ENCODE peak calls at places on chromosomes 2 and 18, in four cellular contexts. One of them, this sample, is unnamed.

GRCh38 chr18:38611036-38611964 is 1045.7 kb upstream of the CELF4 start:
- DNase-seq in cardiac fibroblast: no peak
- DNase-seq in heart right ventricle: peak; percentile 6
- DNase-seq in tibial nerve: no peak
- DNase-seq in this sample: no peak

GRCh38 chr2:54572636-54573531 is 116.8 kb downstream of the SPTBN1 start:
- DNase-seq in cardiac fibroblast: peak; percentile 91
- DNase-seq in heart right ventricle: no peak
- DNase-seq in tibial nerve: no peak
- DNase-seq in this sample: peak; percentile 87

GRCh38 chr18:39911716-39912115 is 2043.3 kb upstream of the PIK3C3 start:
- DNase-seq in cardiac fibroblast: peak; percentile 11
- DNase-seq in heart right ventricle: no peak
- DNase-seq in tibial nerve: no peak
- DNase-seq in this sample: no peak

GRCh38 chr2:216643986-216644662 is 10.9 kb downstream of the IGFBP2 start:
- DNase-seq in cardiac fibroblast: no peak
- DNase-seq in heart right ventricle: no peak
- DNase-seq in tibial nerve: no peak
- DNase-seq in this sample: no peak

GRCh38 chr2:221372156-221372870 is 199.8 kb downstream of the EPHA4 start:
- DNase-seq in cardiac fibroblast: no peak
- DNase-seq in heart right ventricle: no peak
- DNase-seq in tibial nerve: no peak
- DNase-seq in this sample: no peak

GRCh38 chr2:62407401-62407800 is 98.6 kb downstream of the TMEM17 start:
- DNase-seq in cardiac fibroblast: no peak
- DNase-seq in heart right ventricle: no peak
- DNase-seq in tibial nerve: no peak
- DNase-seq in this sample: no peak

GRCh38 chr2:202687276-202687675 is 52.5 kb downstream of the FAM117B start:
- DNase-seq in cardiac fibroblast: peak; percentile 63
- DNase-seq in heart right ventricle: no peak
- DNase-seq in tibial nerve: no peak
- DNase-seq in this sample: no peak

GRCh38 chr2:60365556-60365955 is 187.9 kb downstream of the BCL11A start:
- DNase-seq in cardiac fibroblast: no peak
- DNase-seq in heart right ventricle: no peak
- DNase-seq in tibial nerve: no peak
- DNase-seq in this sample: no peak

GRCh38 chr2:145601306-145601925 is 1081.5 kb upstream of the ZEB2 start:
- DNase-seq in cardiac fibroblast: no peak
- DNase-seq in heart right ventricle: no peak
- DNase-seq in tibial nerve: no peak
- DNase-seq in this sample: no peak

GRCh38 chr2:204116154-204116792 is 179.7 kb downstream of the ICOS start:
- DNase-seq in cardiac fibroblast: no peak
- DNase-seq in heart right ventricle: no peak
- DNase-seq in tibial nerve: no peak
- DNase-seq in this sample: no peak

GRCh38 chr2:38597115-38597514 is 5.6 kb downstream of the HNRNPLL start:
- DNase-seq in cardiac fibroblast: no peak
- DNase-seq in heart right ventricle: no peak
- DNase-seq in tibial nerve: no peak
- DNase-seq in this sample: no peak

GRCh38 chr2:38598991-38599295 is 3.8 kb downstream of the HNRNPLL start:
- DNase-seq in cardiac fibroblast: peak; percentile 42
- DNase-seq in heart right ventricle: no peak
- DNase-seq in tibial nerve: no peak
- DNase-seq in this sample: no peak

GRCh38 chr2:38592951-38593350 is 9.8 kb downstream of the HNRNPLL start:
- DNase-seq in cardiac fibroblast: peak; percentile 47
- DNase-seq in heart right ventricle: no peak
- DNase-seq in tibial nerve: no peak
- DNase-seq in this sample: no peak

GRCh38 chr2:38598200-38598990 is 4.3 kb downstream of the HNRNPLL start:
- DNase-seq in cardiac fibroblast: no peak
- DNase-seq in heart right ventricle: no peak
- DNase-seq in tibial nerve: no peak
- DNase-seq in this sample: no peak

GRCh38 chr2:38596229-38596628 is 6.5 kb downstream of the HNRNPLL start:
- DNase-seq in cardiac fibroblast: no peak
- DNase-seq in heart right ventricle: no peak
- DNase-seq in tibial nerve: no peak
- DNase-seq in this sample: no peak
- TF ChIP-seq CTCF in cardiac fibroblast: no peak
- TF ChIP-seq CTCF in heart right ventricle: no peak
- TF ChIP-seq CTCF in tibial nerve: no peak
- TF ChIP-seq CTCF in this sample: no peak

GRCh38 chr2:232058063-232058877 is 96.8 kb downstream of the DIS3L2 start:
- DNase-seq in cardiac fibroblast: no peak
- DNase-seq in heart right ventricle: no peak
- DNase-seq in tibial nerve: no peak
- DNase-seq in this sample: peak; percentile 8

DNA sequence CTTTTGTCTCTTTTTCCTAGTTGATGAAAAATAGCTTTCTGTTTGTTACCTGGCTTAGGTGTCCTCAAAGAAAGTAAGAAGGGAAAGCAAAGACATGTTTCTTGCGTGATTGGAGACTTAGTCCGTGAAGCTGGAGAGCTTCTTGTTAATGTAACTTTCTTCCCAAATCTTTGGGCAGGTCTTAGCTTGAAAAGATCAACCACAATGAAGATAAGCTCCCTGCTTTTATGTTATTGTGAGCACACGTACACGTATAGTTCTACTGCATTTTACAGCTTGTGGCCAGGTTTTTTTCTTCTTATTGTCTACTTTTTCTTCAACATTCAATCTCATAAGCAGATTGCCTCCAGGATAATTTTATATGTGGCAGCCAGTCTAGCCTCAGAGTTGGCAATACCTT is 99.8 kb downstream of the DIS3L2 start:
- DNase-seq in cardiac fibroblast: no peak
- DNase-seq in heart right ventricle: no peak
- DNase-seq in tibial nerve: no peak
- DNase-seq in this sample: no peak
- H3K4me3 ChIP-seq in cardiac fibroblast: no peak overlapping the region
- H3K4me3 ChIP-seq in heart right ventricle: no peak overlapping the region
- H3K4me3 ChIP-seq in tibial nerve: no peak overlapping the region
- H3K4me3 ChIP-seq in this sample: no peak overlapping the region

GRCh38 chr2:201665420-201666158 is 22.3 kb upstream of the TMEM237 start:
- DNase-seq in cardiac fibroblast: peak; percentile 34
- DNase-seq in heart right ventricle: no peak
- DNase-seq in tibial nerve: no peak
- DNase-seq in this sample: no peak
- TF ChIP-seq CTCF in cardiac fibroblast: no peak
- TF ChIP-seq CTCF in heart right ventricle: no peak
- TF ChIP-seq CTCF in tibial nerve: no peak
- TF ChIP-seq CTCF in this sample: no peak

GRCh38 chr2:241216211-241216761 is 27.8 kb downstream of the ANO7 start:
- DNase-seq in cardiac fibroblast: no peak
- DNase-seq in heart right ventricle: no peak
- DNase-seq in tibial nerve: no peak
- DNase-seq in this sample: no peak

GRCh38 chr2:241219856-241220356 is 31.4 kb downstream of the ANO7 start:
- DNase-seq in cardiac fibroblast: no peak
- DNase-seq in heart right ventricle: no peak
- DNase-seq in tibial nerve: no peak
- DNase-seq in this sample: no peak

GRCh38 chr2:241217320-241218031 is 29.0 kb downstream of the ANO7 start:
- DNase-seq in cardiac fibroblast: peak; percentile 67
- DNase-seq in heart right ventricle: peak; percentile 59
- DNase-seq in tibial nerve: peak; percentile 47
- DNase-seq in this sample: peak; percentile 79

GRCh38 chr2:241218131-241219029 is 29.9 kb downstream of the ANO7 start:
- DNase-seq in cardiac fibroblast: peak; percentile 33
- DNase-seq in heart right ventricle: peak; percentile 55
- DNase-seq in tibial nerve: no peak
- DNase-seq in this sample: peak; percentile 29

DNA sequence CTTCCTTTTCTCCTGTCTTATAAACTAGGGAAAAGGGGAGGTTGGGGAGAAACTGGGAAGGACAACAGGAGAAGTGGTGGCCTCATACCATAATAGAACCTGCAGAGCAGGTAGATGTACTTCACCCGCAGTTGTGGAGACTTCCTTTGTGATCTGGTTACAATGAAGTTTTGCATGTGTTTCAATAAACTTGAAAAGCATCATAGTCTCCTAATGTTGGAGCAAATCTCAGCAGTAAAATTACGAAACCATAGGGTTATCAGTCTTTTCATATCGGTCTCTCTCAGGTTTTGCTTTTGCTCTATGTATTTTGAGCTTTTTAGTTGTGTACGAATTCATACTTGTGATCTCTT is 30.5 kb downstream of the ANO7 start:
- DNase-seq in cardiac fibroblast: no peak
- DNase-seq in heart right ventricle: no peak
- DNase-seq in tibial nerve: no peak
- DNase-seq in this sample: no peak
- H3K4me3 ChIP-seq in cardiac fibroblast: peak overlapping the region; percentile 74
- H3K4me3 ChIP-seq in heart right ventricle: peak overlapping the region; percentile 59
- H3K4me3 ChIP-seq in tibial nerve: peak overlapping the region; percentile 53
- H3K4me3 ChIP-seq in this sample: peak overlapping the region; percentile 62

GRCh38 chr2:100178085-100178788 is 35.8 kb upstream of the AFF3 start:
- DNase-seq in cardiac fibroblast: peak; percentile 73
- DNase-seq in heart right ventricle: no peak
- DNase-seq in tibial nerve: no peak
- DNase-seq in this sample: peak; percentile 47
- TF ChIP-seq CTCF in cardiac fibroblast: peak; percentile 53
- TF ChIP-seq CTCF in heart right ventricle: peak; percentile 43
- TF ChIP-seq CTCF in tibial nerve: no peak
- TF ChIP-seq CTCF in this sample: peak; percentile 49

DNA sequence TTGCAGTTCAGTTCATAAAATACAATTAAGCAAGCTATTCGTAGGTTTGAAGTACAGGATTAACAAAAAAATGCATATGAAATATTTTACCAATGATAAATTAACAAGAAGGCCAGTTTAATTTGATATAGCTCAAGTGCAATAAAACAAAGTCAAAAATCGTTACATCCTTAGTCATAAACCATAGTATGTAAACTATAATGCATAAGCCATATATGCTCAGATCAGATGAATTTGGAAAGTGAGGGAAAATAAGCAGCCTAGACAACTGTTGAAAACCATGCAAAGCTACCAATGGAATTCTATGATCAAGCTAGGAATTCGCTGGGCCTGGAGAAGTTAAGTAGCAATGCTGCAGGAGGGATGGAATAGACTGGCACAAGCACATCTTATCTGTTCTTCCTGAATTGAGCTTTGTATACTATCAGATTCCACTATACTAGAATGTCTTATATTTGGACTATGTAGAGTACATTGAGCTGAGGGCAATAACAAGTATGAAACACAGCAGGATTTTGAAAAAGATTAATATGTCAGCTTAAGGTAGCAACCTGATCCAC is 682.0 kb downstream of the IRS1 start:
- DNase-seq in cardiac fibroblast: no peak
- DNase-seq in heart right ventricle: no peak
- DNase-seq in tibial nerve: no peak
- DNase-seq in this sample: peak; percentile 49
- H3K4me3 ChIP-seq in cardiac fibroblast: no peak overlapping the region
- H3K4me3 ChIP-seq in heart right ventricle: no peak overlapping the region
- H3K4me3 ChIP-seq in tibial nerve: no peak overlapping the region
- H3K4me3 ChIP-seq in this sample: no peak overlapping the region

GRCh38 chr18:55541571-55541970 is 46.4 kb downstream of the TCF4 start:
- DNase-seq in cardiac fibroblast: peak; percentile 20
- DNase-seq in heart right ventricle: no peak
- DNase-seq in tibial nerve: no peak
- DNase-seq in this sample: no peak
- TF ChIP-seq CTCF in cardiac fibroblast: no peak
- TF ChIP-seq CTCF in heart right ventricle: no peak
- TF ChIP-seq CTCF in tibial nerve: no peak
- TF ChIP-seq CTCF in this sample: no peak

GRCh38 chr2:126658910-126659613 is 3.1 kb downstream of the GYPC start:
- DNase-seq in cardiac fibroblast: peak; percentile 75
- DNase-seq in heart right ventricle: peak; percentile 83
- DNase-seq in tibial nerve: peak; percentile 45
- DNase-seq in this sample: peak; percentile 88
- H3K4me3 ChIP-seq in cardiac fibroblast: no peak overlapping the region
- H3K4me3 ChIP-seq in heart right ventricle: no peak overlapping the region
- H3K4me3 ChIP-seq in tibial nerve: no peak overlapping the region
- H3K4me3 ChIP-seq in this sample: no peak overlapping the region

GRCh38 chr2:96907405-96908041 is 37.6 kb upstream of the SEMA4C start:
- DNase-seq in cardiac fibroblast: peak; percentile 21
- DNase-seq in heart right ventricle: peak; percentile 90
- DNase-seq in tibial nerve: peak; percentile 79
- DNase-seq in this sample: peak; percentile 56
- TF ChIP-seq CTCF in cardiac fibroblast: no peak
- TF ChIP-seq CTCF in heart right ventricle: no peak
- TF ChIP-seq CTCF in tibial nerve: peak; percentile 53
- TF ChIP-seq CTCF in this sample: no peak

DNA sequence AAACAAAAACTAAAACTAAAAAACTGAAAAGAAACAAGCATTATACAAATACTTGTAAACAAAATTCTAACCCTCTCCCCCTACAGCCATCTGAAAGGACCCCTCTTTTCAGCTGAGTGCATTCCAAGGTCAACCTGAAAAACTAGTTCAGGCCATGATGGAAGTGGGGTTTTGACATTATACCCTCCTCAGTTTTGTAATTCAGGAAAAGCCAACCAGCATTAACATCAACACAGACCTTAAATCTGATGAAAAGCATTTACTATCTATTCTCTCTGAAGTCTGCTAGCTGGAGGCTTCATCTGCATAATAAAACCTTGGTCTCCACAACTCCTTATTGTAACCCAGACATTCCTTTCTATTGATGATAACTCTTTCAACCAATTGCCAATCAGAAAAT is 302.2 kb downstream of the CNTNAP5 start:
- DNase-seq in cardiac fibroblast: no peak
- DNase-seq in heart right ventricle: no peak
- DNase-seq in tibial nerve: no peak
- DNase-seq in this sample: no peak
- H3K4me3 ChIP-seq in cardiac fibroblast: no peak overlapping the region
- H3K4me3 ChIP-seq in heart right ventricle: no peak overlapping the region
- H3K4me3 ChIP-seq in tibial nerve: no peak overlapping the region
- H3K4me3 ChIP-seq in this sample: no peak overlapping the region

This sample was measured in fibroblast of villous mesenchyme.